ENCODE peak calls at places on chromosomes 11 and 22, in ten cellular contexts. D is MCF 10A, G is progenitor cell of endocrine pancreas, F is endodermal cell, T is colonic mucosa, A is fibroblast of mammary gland, H is AG04450, V is Peyer's patch, M is cardiac muscle cell, W is sigmoid colon. B is an unnamed sample.

GRCh38 chr11:115792903-115793302 is 288.7 kb upstream of the CADM1 start:
- DNase-seq in D (no peak), G (no peak), F (no peak), T (no peak), A (no peak), H (no peak), V (no peak), M (no peak), W (no peak), B (no peak)

GRCh38 chr11:2558402-2558801 is 113.6 kb downstream of the KCNQ1 start:
- DNase-seq in D (no peak), G (no peak), F (peak; percentile 28), T (no peak), A (no peak), H (no peak), V (no peak), M (no peak), W (peak; percentile 46), B (peak; percentile 10)

GRCh38 chr11:120241277-120241676 is 1.3 kb downstream of the POU2F3 start:
- DNase-seq in D (no peak), G (no peak), F (no peak), T (no peak), A (no peak), H (no peak), V (no peak), M (no peak), W (no peak), B (no peak)

GRCh38 chr22:17954860-17955587 is 69.3 kb downstream of the MICAL3 start:
- DNase-seq in D (no peak), G (no peak), F (no peak), T (no peak), A (no peak), H (no peak), V (no peak), M (no peak), W (peak; percentile 9), B (no peak)

GRCh38 chr11:133832096-133833081 is 12.9 kb downstream of the SPATA19 start:
- DNase-seq in D (no peak), G (no peak), F (peak; percentile 46), T (no peak), A (no peak), H (no peak), V (no peak), M (no peak), W (no peak), B (no peak)

GRCh38 chr11:70872950-70873735 is 379.2 kb downstream of the SHANK2 start:
- DNase-seq in D (no peak), G (no peak), F (peak; percentile 81), T (no peak), A (no peak), H (no peak), V (no peak), M (no peak), W (no peak), B (no peak)

GRCh38 chr11:123145661-123146060 is 49.4 kb downstream of the CLMP start:
- DNase-seq in D (no peak), G (no peak), F (no peak), T (no peak), A (peak; percentile 28), H (no peak), V (no peak), M (no peak), W (no peak), B (no peak)

GRCh38 chr11:46489668-46490560 is 98.3 kb upstream of the CHRM4 start:
- DNase-seq in D (peak; percentile 60), G (no peak), F (peak; percentile 66), T (peak; percentile 40), A (peak; percentile 61), H (peak; percentile 20), V (no peak), M (peak; percentile 65), W (no peak), B (no peak)

GRCh38 chr22:27597703-27598444 is 203.7 kb downstream of the MN1 start:
- DNase-seq in D (peak; percentile 51), G (no peak), F (no peak), T (no peak), A (peak; percentile 54), H (no peak), V (no peak), M (peak; percentile 21), W (no peak), B (no peak)

GRCh38 chr11:67439321-67440228 is 2.1 kb upstream of the PTPRCAP start:
- DNase-seq in D (peak; percentile 51), G (no peak), F (peak; percentile 81), T (peak; percentile 61), A (no peak), H (no peak), V (peak; percentile 64), M (peak; percentile 17), W (no peak), B (no peak)
- TF ChIP-seq CTCF in D (no peak), G (no peak), F (peak; percentile 61), T (no peak), A (no peak), H (peak; percentile 18), V (no peak), M (no peak), W (no peak), B (no peak)

DNA sequence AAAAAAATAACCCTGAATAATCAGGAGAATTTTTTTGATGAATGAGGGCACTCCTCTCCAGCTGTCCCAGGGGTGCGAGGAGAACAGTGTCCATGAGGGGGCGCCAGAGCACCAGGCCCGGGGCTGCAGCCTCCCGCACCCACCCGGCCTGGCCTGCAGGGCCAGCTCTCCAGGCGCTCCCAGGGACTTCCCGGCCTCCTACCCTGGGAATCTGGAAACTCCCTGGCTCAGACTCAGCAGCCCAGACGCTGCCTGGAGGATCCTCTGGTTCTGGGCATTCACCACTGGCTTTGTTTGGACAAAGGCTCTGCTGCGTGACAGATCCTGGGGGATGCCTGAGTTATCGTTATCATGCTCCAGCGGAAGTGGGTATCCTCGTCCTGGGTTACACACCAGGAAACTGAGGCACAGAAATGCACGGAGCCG is 31.0 kb downstream of the MCM5 start:
- DNase-seq in D (peak; percentile 84), G (peak; percentile 86), F (peak; percentile 96), T (peak; percentile 90), A (peak; percentile 87), H (peak; percentile 85), V (peak; percentile 63), M (peak; percentile 96), W (peak; percentile 97), B (peak; percentile 97)
- TF ChIP-seq CTCF in D (peak; percentile 94), G (peak; percentile 95), F (peak; percentile 96), T (peak; percentile 97), A (peak; percentile 83), H (peak; percentile 98), V (peak; percentile 71), M (peak; percentile 98), W (peak; percentile 99), B (peak; percentile 97)

GRCh38 chr22:37284126-37284806 is 2.0 kb downstream of the CYTH4 start:
- DNase-seq in D (no peak), G (no peak), F (no peak), T (no peak), A (no peak), H (no peak), V (no peak), M (no peak), W (no peak), B (no peak)

GRCh38 chr22:37282385-37282677 is at the start of gene CYTH4:
- DNase-seq in D (no peak), G (no peak), F (no peak), T (peak; percentile 55), A (no peak), H (no peak), V (peak; percentile 94), M (no peak), W (peak; percentile 80), B (no peak)

GRCh38 chr22:37285937-37286336 is 3.6 kb downstream of the CYTH4 start:
- DNase-seq in D (no peak), G (no peak), F (no peak), T (no peak), A (no peak), H (no peak), V (no peak), M (no peak), W (no peak), B (no peak)

GRCh38 chr22:37283393-37283937 is 1.2 kb downstream of the CYTH4 start:
- DNase-seq in D (no peak), G (no peak), F (no peak), T (peak; percentile 52), A (no peak), H (no peak), V (peak; percentile 68), M (no peak), W (no peak), B (no peak)

DNA sequence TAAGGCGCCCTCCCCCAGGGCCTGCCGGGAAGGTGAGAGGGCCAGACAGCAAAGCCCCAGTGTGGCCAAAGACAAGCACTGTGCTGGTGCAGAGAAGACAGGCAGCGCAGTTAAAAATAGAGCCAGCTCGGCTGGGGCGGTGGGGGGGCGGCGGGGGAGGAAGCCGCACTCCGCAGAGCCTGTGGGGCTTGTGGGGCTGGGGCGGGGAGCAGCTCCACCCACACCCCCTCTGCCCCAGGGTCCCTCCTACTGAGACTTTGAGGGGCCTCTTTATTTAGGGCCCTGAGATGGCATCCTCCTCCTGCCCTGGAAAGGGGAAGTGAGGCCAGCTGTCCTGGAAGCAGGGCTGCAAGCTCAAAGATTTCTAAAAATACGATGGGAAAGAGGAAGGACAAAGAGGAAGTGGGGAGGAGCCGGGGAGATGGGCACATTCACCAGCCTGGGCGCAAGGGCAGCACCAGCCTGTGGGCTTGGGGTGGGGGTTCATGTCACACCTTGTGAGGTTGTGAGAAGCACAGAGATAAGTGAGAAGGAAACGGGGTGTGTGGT is 2.6 kb downstream of the CYTH4 start:
- DNase-seq in D (no peak), G (no peak), F (peak; percentile 54), T (peak; percentile 36), A (no peak), H (no peak), V (peak; percentile 87), M (no peak), W (peak; percentile 80), B (no peak)
- TF ChIP-seq CTCF in D (no peak), G (no peak), F (no peak), T (no peak), A (no peak), H (no peak), V (no peak), M (no peak), W (no peak), B (no peak)

GRCh38 chr11:9461760-9462134 is 935 bp downstream of the ZNF143 start:
- DNase-seq in D (peak; percentile 13), G (no peak), F (no peak), T (no peak), A (peak; percentile 33), H (no peak), V (no peak), M (peak; percentile 45), W (no peak), B (no peak)

GRCh38 chr11:9462806-9463537 is 2.2 kb downstream of the ZNF143 start:
- DNase-seq in D (peak; percentile 28), G (no peak), F (no peak), T (no peak), A (no peak), H (no peak), V (no peak), M (peak; percentile 9), W (no peak), B (no peak)

GRCh38 chr11:9460322-9461067 is at the start of gene ZNF143:
- DNase-seq in D (peak; percentile 100), G (peak; percentile 99), F (peak; percentile 100), T (peak; percentile 100), A (peak; percentile 100), H (peak; percentile 100), V (peak; percentile 99), M (peak; percentile 100), W (peak; percentile 100), B (peak; percentile 100)

GRCh38 chr11:9461068-9461759 is 402 bp downstream of the ZNF143 start:
- DNase-seq in D (peak; percentile 92), G (peak; percentile 68), F (peak; percentile 88), T (peak; percentile 86), A (peak; percentile 90), H (peak; percentile 66), V (peak; percentile 78), M (peak; percentile 96), W (peak; percentile 96), B (peak; percentile 81)

GRCh38 chr11:9462172-9462799 is 1.5 kb downstream of the ZNF143 start:
- DNase-seq in D (peak; percentile 14), G (no peak), F (no peak), T (no peak), A (peak; percentile 16), H (no peak), V (no peak), M (peak; percentile 22), W (no peak), B (no peak)
- TF ChIP-seq CTCF in D (no peak), G (no peak), F (no peak), T (no peak), A (no peak), H (no peak), V (no peak), M (no peak), W (no peak), B (no peak)